ENCODE peak calls at places on chromosomes 5 and 9, in eight cellular contexts. One of them, this sample, is unnamed.
A peak's percentile ranks its signal among the peaks of the same experiment; 100 is the strongest.

GRCh38 chr9:1005043-1005667 is 28.7 kb downstream of the DMRT3 start:
- DNase-seq in H9: peak; percentile 62
- DNase-seq in iPS DF 6.9: peak; percentile 39
- DNase-seq in left ventricle myocardium inferior: no peak
- DNase-seq in lung: no peak
- DNase-seq in IMR-90: peak; percentile 47
- DNase-seq in cardiac muscle cell: peak; percentile 72
- DNase-seq in right cardiac atrium: no peak
- DNase-seq in this sample: peak; percentile 70

GRCh38 chr5:154513669-154514084 is 35.6 kb upstream of the HAND1 start:
- DNase-seq in H9: no peak
- DNase-seq in iPS DF 6.9: no peak
- DNase-seq in left ventricle myocardium inferior: no peak
- DNase-seq in lung: no peak
- DNase-seq in IMR-90: no peak
- DNase-seq in cardiac muscle cell: peak; percentile 48
- DNase-seq in right cardiac atrium: no peak
- DNase-seq in this sample: no peak

GRCh38 chr5:108818613-108819272 is 71.0 kb downstream of the FER start:
- DNase-seq in H9: no peak
- DNase-seq in iPS DF 6.9: no peak
- DNase-seq in left ventricle myocardium inferior: no peak
- DNase-seq in lung: no peak
- DNase-seq in IMR-90: peak; percentile 82
- DNase-seq in cardiac muscle cell: peak; percentile 50
- DNase-seq in right cardiac atrium: no peak
- DNase-seq in this sample: peak; percentile 5

GRCh38 chr5:154370119-154370518 is 75.7 kb upstream of the SAP30L start:
- DNase-seq in H9: no peak
- DNase-seq in iPS DF 6.9: no peak
- DNase-seq in left ventricle myocardium inferior: no peak
- DNase-seq in lung: no peak
- DNase-seq in IMR-90: peak; percentile 56
- DNase-seq in cardiac muscle cell: no peak
- DNase-seq in right cardiac atrium: no peak
- DNase-seq in this sample: peak; percentile 62

GRCh38 chr5:113345261-113345940 is 89.4 kb downstream of the TSSK1B start:
- DNase-seq in H9: no peak
- DNase-seq in iPS DF 6.9: no peak
- DNase-seq in left ventricle myocardium inferior: no peak
- DNase-seq in lung: no peak
- DNase-seq in IMR-90: peak; percentile 83
- DNase-seq in cardiac muscle cell: peak; percentile 90
- DNase-seq in right cardiac atrium: peak; percentile 31
- DNase-seq in this sample: no peak

GRCh38 chr5:112529525-112529924 is 110.4 kb upstream of the EPB41L4A start:
- DNase-seq in H9: no peak
- DNase-seq in iPS DF 6.9: no peak
- DNase-seq in left ventricle myocardium inferior: no peak
- DNase-seq in lung: no peak
- DNase-seq in IMR-90: no peak
- DNase-seq in cardiac muscle cell: peak; percentile 27
- DNase-seq in right cardiac atrium: no peak
- DNase-seq in this sample: peak; percentile 23

GRCh38 chr9:69260161-69260560 is 64.9 kb upstream of the ENTREP1 start:
- DNase-seq in H9: no peak
- DNase-seq in iPS DF 6.9: no peak
- DNase-seq in left ventricle myocardium inferior: no peak
- DNase-seq in lung: no peak
- DNase-seq in IMR-90: no peak
- DNase-seq in cardiac muscle cell: no peak
- DNase-seq in right cardiac atrium: no peak
- DNase-seq in this sample: no peak

GRCh38 chr9:97763884-97764283 is 66.7 kb upstream of the XPA start:
- DNase-seq in H9: no peak
- DNase-seq in iPS DF 6.9: no peak
- DNase-seq in left ventricle myocardium inferior: no peak
- DNase-seq in lung: no peak
- DNase-seq in IMR-90: no peak
- DNase-seq in cardiac muscle cell: no peak
- DNase-seq in right cardiac atrium: no peak
- DNase-seq in this sample: no peak

GRCh38 chr9:115240676-115241075 is 122.7 kb upstream of the TNC start:
- DNase-seq in H9: no peak
- DNase-seq in iPS DF 6.9: no peak
- DNase-seq in left ventricle myocardium inferior: no peak
- DNase-seq in lung: no peak
- DNase-seq in IMR-90: no peak
- DNase-seq in cardiac muscle cell: no peak
- DNase-seq in right cardiac atrium: no peak
- DNase-seq in this sample: no peak

GRCh38 chr5:179969110-179969509 is 61.4 kb upstream of the TBC1D9B start:
- DNase-seq in H9: no peak
- DNase-seq in iPS DF 6.9: no peak
- DNase-seq in left ventricle myocardium inferior: no peak
- DNase-seq in lung: no peak
- DNase-seq in IMR-90: no peak
- DNase-seq in cardiac muscle cell: no peak
- DNase-seq in right cardiac atrium: no peak
- DNase-seq in this sample: no peak
- H3K4me1 ChIP-seq in H9: no peaks in the 10 kb centered on the region
- H3K4me1 ChIP-seq in iPS DF 6.9: no peaks in the 10 kb centered on the region
- H3K4me1 ChIP-seq in left ventricle myocardium inferior: no peaks in the 10 kb centered on the region
- H3K4me1 ChIP-seq in lung: no peaks in the 10 kb centered on the region
- H3K4me1 ChIP-seq in IMR-90: no peaks in the 10 kb centered on the region
- H3K4me1 ChIP-seq in cardiac muscle cell: no peaks in the 10 kb centered on the region
- H3K4me1 ChIP-seq in right cardiac atrium: no peaks in the 10 kb centered on the region
- H3K4me1 ChIP-seq in this sample: no peaks in the 10 kb centered on the region

GRCh38 chr9:37301369-37302172 is 120.9 kb upstream of the GRHPR start:
- DNase-seq in H9: no peak
- DNase-seq in iPS DF 6.9: no peak
- DNase-seq in left ventricle myocardium inferior: no peak
- DNase-seq in lung: no peak
- DNase-seq in IMR-90: no peak
- DNase-seq in cardiac muscle cell: no peak
- DNase-seq in right cardiac atrium: no peak
- DNase-seq in this sample: no peak
- H3K4me1 ChIP-seq in H9: no peaks in the 10 kb centered on the region
- H3K4me1 ChIP-seq in iPS DF 6.9: no peaks in the 10 kb centered on the region
- H3K4me1 ChIP-seq in left ventricle myocardium inferior: peaks cover 3% of the 10 kb centered on the region
- H3K4me1 ChIP-seq in lung: peaks cover 5% of the 10 kb centered on the region
- H3K4me1 ChIP-seq in IMR-90: no peaks in the 10 kb centered on the region
- H3K4me1 ChIP-seq in cardiac muscle cell: peaks cover 4% of the 10 kb centered on the region
- H3K4me1 ChIP-seq in right cardiac atrium: no peaks in the 10 kb centered on the region
- H3K4me1 ChIP-seq in this sample: peaks cover 28% of the 10 kb centered on the region

GRCh38 chr5:151073280-151073679 is 7.6 kb downstream of the TNIP1 start:
- DNase-seq in H9: no peak
- DNase-seq in iPS DF 6.9: no peak
- DNase-seq in left ventricle myocardium inferior: no peak
- DNase-seq in lung: no peak
- DNase-seq in IMR-90: no peak
- DNase-seq in cardiac muscle cell: no peak
- DNase-seq in right cardiac atrium: no peak
- DNase-seq in this sample: no peak
- H3K4me1 ChIP-seq in H9: no peaks in the 10 kb centered on the region
- H3K4me1 ChIP-seq in iPS DF 6.9: no peaks in the 10 kb centered on the region
- H3K4me1 ChIP-seq in left ventricle myocardium inferior: peaks cover 83% of the 10 kb centered on the region
- H3K4me1 ChIP-seq in lung: peaks cover 22% of the 10 kb centered on the region
- H3K4me1 ChIP-seq in IMR-90: peaks cover 43% of the 10 kb centered on the region
- H3K4me1 ChIP-seq in cardiac muscle cell: no peaks in the 10 kb centered on the region
- H3K4me1 ChIP-seq in right cardiac atrium: peaks cover 38% of the 10 kb centered on the region
- H3K4me1 ChIP-seq in this sample: no peaks in the 10 kb centered on the region

GRCh38 chr5:17229308-17229707 is 11.9 kb downstream of the BASP1 start:
- DNase-seq in H9: no peak
- DNase-seq in iPS DF 6.9: no peak
- DNase-seq in left ventricle myocardium inferior: no peak
- DNase-seq in lung: no peak
- DNase-seq in IMR-90: no peak
- DNase-seq in cardiac muscle cell: no peak
- DNase-seq in right cardiac atrium: no peak
- DNase-seq in this sample: no peak
- H3K4me1 ChIP-seq in H9: peaks cover 6% of the 10 kb centered on the region
- H3K4me1 ChIP-seq in iPS DF 6.9: peaks cover 5% of the 10 kb centered on the region
- H3K4me1 ChIP-seq in left ventricle myocardium inferior: no peaks in the 10 kb centered on the region
- H3K4me1 ChIP-seq in lung: no peaks in the 10 kb centered on the region
- H3K4me1 ChIP-seq in IMR-90: peaks cover 22% of the 10 kb centered on the region
- H3K4me1 ChIP-seq in cardiac muscle cell: peaks cover 7% of the 10 kb centered on the region
- H3K4me1 ChIP-seq in right cardiac atrium: no peaks in the 10 kb centered on the region
- H3K4me1 ChIP-seq in this sample: peaks cover 50% of the 10 kb centered on the region

DNA sequence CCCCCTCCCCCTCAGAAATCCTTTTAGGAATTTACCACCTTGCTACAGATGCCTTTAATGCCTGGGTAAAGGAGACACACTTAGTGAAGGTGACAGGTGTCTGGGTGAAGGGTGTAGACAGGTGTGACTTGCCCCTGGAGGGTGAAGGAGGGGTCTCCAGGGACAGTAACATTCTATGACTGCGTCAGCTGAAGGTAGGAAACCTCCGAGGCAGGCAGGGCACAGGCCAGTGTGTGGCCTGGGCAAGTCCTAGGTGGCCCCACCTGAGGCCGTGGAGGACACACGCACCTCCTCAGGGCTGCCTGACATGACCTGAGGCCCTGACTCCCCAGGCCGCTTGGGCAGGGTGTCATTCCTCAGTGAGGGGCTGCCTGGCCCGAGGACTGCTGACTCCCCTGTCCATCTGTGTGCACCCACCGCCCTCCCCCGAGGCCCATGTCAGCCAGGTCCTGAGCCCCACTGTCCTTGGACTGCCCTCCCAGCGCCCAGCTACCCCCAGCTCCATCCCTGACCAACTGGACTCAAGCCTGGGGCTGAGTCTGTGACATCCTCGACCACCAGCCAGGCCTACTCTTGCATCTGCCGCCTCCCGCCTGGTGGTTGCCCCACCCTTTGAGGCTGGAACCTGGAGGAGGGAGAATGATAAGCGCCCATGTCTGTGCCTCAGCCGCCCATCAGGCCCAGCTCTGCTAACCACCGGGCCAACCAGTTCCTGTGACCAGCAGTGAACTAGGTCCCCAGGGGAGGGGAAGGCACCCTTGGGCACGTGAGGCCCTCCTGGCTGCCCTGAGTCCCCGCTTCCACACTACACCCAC is 18.4 kb downstream of the CARD19 start:
- DNase-seq in H9: no peak
- DNase-seq in iPS DF 6.9: no peak
- DNase-seq in left ventricle myocardium inferior: peak; percentile 13
- DNase-seq in lung: no peak
- DNase-seq in IMR-90: no peak
- DNase-seq in cardiac muscle cell: no peak
- DNase-seq in right cardiac atrium: peak; percentile 39
- DNase-seq in this sample: no peak
- H3K4me1 ChIP-seq in H9: no peaks in the 10 kb centered on the region
- H3K4me1 ChIP-seq in iPS DF 6.9: peaks cover 8% of the 10 kb centered on the region
- H3K4me1 ChIP-seq in left ventricle myocardium inferior: peaks cover 16% of the 10 kb centered on the region
- H3K4me1 ChIP-seq in lung: no peaks in the 10 kb centered on the region
- H3K4me1 ChIP-seq in IMR-90: peaks cover 6% of the 10 kb centered on the region
- H3K4me1 ChIP-seq in cardiac muscle cell: peaks cover 3% of the 10 kb centered on the region
- H3K4me1 ChIP-seq in right cardiac atrium: peaks cover under 1% of the 10 kb centered on the region
- H3K4me1 ChIP-seq in this sample: no peaks in the 10 kb centered on the region

GRCh38 chr5:133109655-133110483 is 58.1 kb downstream of the HSPA4 start:
- DNase-seq in H9: no peak
- DNase-seq in iPS DF 6.9: no peak
- DNase-seq in left ventricle myocardium inferior: no peak
- DNase-seq in lung: no peak
- DNase-seq in IMR-90: no peak
- DNase-seq in cardiac muscle cell: peak; percentile 44
- DNase-seq in right cardiac atrium: peak; percentile 60
- DNase-seq in this sample: no peak

GRCh38 chr5:133106343-133106742 is 54.5 kb downstream of the HSPA4 start:
- DNase-seq in H9: no peak
- DNase-seq in iPS DF 6.9: no peak
- DNase-seq in left ventricle myocardium inferior: no peak
- DNase-seq in lung: no peak
- DNase-seq in IMR-90: no peak
- DNase-seq in cardiac muscle cell: peak; percentile 11
- DNase-seq in right cardiac atrium: no peak
- DNase-seq in this sample: no peak

GRCh38 chr5:133106761-133107572 is 55.2 kb downstream of the HSPA4 start:
- DNase-seq in H9: no peak
- DNase-seq in iPS DF 6.9: no peak
- DNase-seq in left ventricle myocardium inferior: no peak
- DNase-seq in lung: peak; percentile 38
- DNase-seq in IMR-90: no peak
- DNase-seq in cardiac muscle cell: no peak
- DNase-seq in right cardiac atrium: no peak
- DNase-seq in this sample: no peak

GRCh38 chr5:133110709-133111108 is 58.9 kb downstream of the HSPA4 start:
- DNase-seq in H9: no peak
- DNase-seq in iPS DF 6.9: no peak
- DNase-seq in left ventricle myocardium inferior: no peak
- DNase-seq in lung: no peak
- DNase-seq in IMR-90: no peak
- DNase-seq in cardiac muscle cell: no peak
- DNase-seq in right cardiac atrium: peak; percentile 5
- DNase-seq in this sample: no peak

GRCh38 chr5:133108481-133108921 is 56.7 kb downstream of the HSPA4 start:
- DNase-seq in H9: no peak
- DNase-seq in iPS DF 6.9: no peak
- DNase-seq in left ventricle myocardium inferior: no peak
- DNase-seq in lung: no peak
- DNase-seq in IMR-90: no peak
- DNase-seq in cardiac muscle cell: no peak
- DNase-seq in right cardiac atrium: peak; percentile 28
- DNase-seq in this sample: no peak
- H3K4me1 ChIP-seq in H9: no peaks in the 10 kb centered on the region
- H3K4me1 ChIP-seq in iPS DF 6.9: no peaks in the 10 kb centered on the region
- H3K4me1 ChIP-seq in left ventricle myocardium inferior: peaks cover 6% of the 10 kb centered on the region
- H3K4me1 ChIP-seq in lung: no peaks in the 10 kb centered on the region
- H3K4me1 ChIP-seq in IMR-90: peaks cover 3% of the 10 kb centered on the region
- H3K4me1 ChIP-seq in cardiac muscle cell: no peaks in the 10 kb centered on the region
- H3K4me1 ChIP-seq in right cardiac atrium: no peaks in the 10 kb centered on the region
- H3K4me1 ChIP-seq in this sample: no peaks in the 10 kb centered on the region

GRCh38 chr5:59260973-59261372 is 632.6 kb downstream of the PDE4D start:
- DNase-seq in H9: no peak
- DNase-seq in iPS DF 6.9: no peak
- DNase-seq in left ventricle myocardium inferior: no peak
- DNase-seq in lung: no peak
- DNase-seq in IMR-90: no peak
- DNase-seq in cardiac muscle cell: no peak
- DNase-seq in right cardiac atrium: no peak
- DNase-seq in this sample: no peak

GRCh38 chr5:59264013-59264412 is 629.5 kb downstream of the PDE4D start:
- DNase-seq in H9: no peak
- DNase-seq in iPS DF 6.9: no peak
- DNase-seq in left ventricle myocardium inferior: no peak
- DNase-seq in lung: no peak
- DNase-seq in IMR-90: no peak
- DNase-seq in cardiac muscle cell: no peak
- DNase-seq in right cardiac atrium: no peak
- DNase-seq in this sample: no peak

GRCh38 chr5:59266410-59266809 is 627.1 kb downstream of the PDE4D start:
- DNase-seq in H9: no peak
- DNase-seq in iPS DF 6.9: no peak
- DNase-seq in left ventricle myocardium inferior: no peak
- DNase-seq in lung: no peak
- DNase-seq in IMR-90: no peak
- DNase-seq in cardiac muscle cell: no peak
- DNase-seq in right cardiac atrium: no peak
- DNase-seq in this sample: no peak

GRCh38 chr5:59261969-59262368 is 631.6 kb downstream of the PDE4D start:
- DNase-seq in H9: no peak
- DNase-seq in iPS DF 6.9: no peak
- DNase-seq in left ventricle myocardium inferior: no peak
- DNase-seq in lung: no peak
- DNase-seq in IMR-90: no peak
- DNase-seq in cardiac muscle cell: no peak
- DNase-seq in right cardiac atrium: no peak
- DNase-seq in this sample: no peak

GRCh38 chr5:59264641-59265245 is 628.8 kb downstream of the PDE4D start:
- DNase-seq in H9: no peak
- DNase-seq in iPS DF 6.9: no peak
- DNase-seq in left ventricle myocardium inferior: no peak
- DNase-seq in lung: no peak
- DNase-seq in IMR-90: no peak
- DNase-seq in cardiac muscle cell: no peak
- DNase-seq in right cardiac atrium: no peak
- DNase-seq in this sample: no peak
- H3K4me1 ChIP-seq in H9: no peaks in the 10 kb centered on the region
- H3K4me1 ChIP-seq in iPS DF 6.9: no peaks in the 10 kb centered on the region
- H3K4me1 ChIP-seq in left ventricle myocardium inferior: peaks cover 42% of the 10 kb centered on the region
- H3K4me1 ChIP-seq in lung: peaks cover 7% of the 10 kb centered on the region
- H3K4me1 ChIP-seq in IMR-90: no peaks in the 10 kb centered on the region
- H3K4me1 ChIP-seq in cardiac muscle cell: peaks cover 22% of the 10 kb centered on the region
- H3K4me1 ChIP-seq in right cardiac atrium: no peaks in the 10 kb centered on the region
- H3K4me1 ChIP-seq in this sample: no peaks in the 10 kb centered on the region